ENCODE peak calls at places on chromosome 14, in seven cellular contexts. One of them, this sample, is unnamed.

GRCh38 chr14:91245029-91245428 is 525 bp upstream of the GPR68 start:
- DNase-seq in ovary: no peak
- DNase-seq in fibroblast of villous mesenchyme: no peak
- DNase-seq in cardiac fibroblast: no peak
- DNase-seq in HCT116: no peak
- DNase-seq in IMR-90: no peak
- DNase-seq in CD4-positive, alpha-beta T cell: peak
- DNase-seq in this sample: no peak

GRCh38 chr14:91377700-91378652 is 39.6 kb downstream of the CCDC88C start:
- DNase-seq in ovary: no peak
- DNase-seq in fibroblast of villous mesenchyme: peak
- DNase-seq in cardiac fibroblast: no peak
- DNase-seq in HCT116: no peak
- DNase-seq in IMR-90: no peak
- DNase-seq in CD4-positive, alpha-beta T cell: no peak
- DNase-seq in this sample: no peak

GRCh38 chr14:19754172-19754571 is 10.8 kb downstream of the OR4Q3 start:
- DNase-seq in ovary: no peak
- DNase-seq in fibroblast of villous mesenchyme: no peak
- DNase-seq in cardiac fibroblast: no peak
- DNase-seq in HCT116: no peak
- DNase-seq in IMR-90: no peak
- DNase-seq in CD4-positive, alpha-beta T cell: no peak
- DNase-seq in this sample: no peak

GRCh38 chr14:73243341-73243740 is 6.0 kb downstream of the PAPLN start:
- DNase-seq in ovary: no peak
- DNase-seq in fibroblast of villous mesenchyme: no peak
- DNase-seq in cardiac fibroblast: no peak
- DNase-seq in HCT116: no peak
- DNase-seq in IMR-90: no peak
- DNase-seq in CD4-positive, alpha-beta T cell: no peak
- DNase-seq in this sample: no peak

GRCh38 chr14:72678360-72678759 is 215.5 kb downstream of the DPF3 start:
- DNase-seq in ovary: no peak
- DNase-seq in fibroblast of villous mesenchyme: peak
- DNase-seq in cardiac fibroblast: peak
- DNase-seq in HCT116: no peak
- DNase-seq in IMR-90: peak
- DNase-seq in CD4-positive, alpha-beta T cell: no peak
- DNase-seq in this sample: no peak

GRCh38 chr14:70289138-70289537 is 70.3 kb downstream of the COX16 start:
- DNase-seq in ovary: no peak
- DNase-seq in fibroblast of villous mesenchyme: no peak
- DNase-seq in cardiac fibroblast: no peak
- DNase-seq in HCT116: no peak
- DNase-seq in IMR-90: no peak
- DNase-seq in CD4-positive, alpha-beta T cell: no peak
- DNase-seq in this sample: no peak

GRCh38 chr14:66330916-66331315 is 155.3 kb upstream of the CCDC196 start:
- DNase-seq in ovary: no peak
- DNase-seq in fibroblast of villous mesenchyme: no peak
- DNase-seq in cardiac fibroblast: peak
- DNase-seq in HCT116: no peak
- DNase-seq in IMR-90: no peak
- DNase-seq in CD4-positive, alpha-beta T cell: no peak
- DNase-seq in this sample: no peak

GRCh38 chr14:101705733-101706508 is 55.6 kb upstream of the PPP2R5C start:
- DNase-seq in ovary: no peak
- DNase-seq in fibroblast of villous mesenchyme: peak
- DNase-seq in cardiac fibroblast: peak
- DNase-seq in HCT116: no peak
- DNase-seq in IMR-90: no peak
- DNase-seq in CD4-positive, alpha-beta T cell: peak
- DNase-seq in this sample: no peak

GRCh38 chr14:31122921-31123320 is 84.7 kb downstream of the HECTD1 start:
- DNase-seq in ovary: no peak
- DNase-seq in fibroblast of villous mesenchyme: no peak
- DNase-seq in cardiac fibroblast: no peak
- DNase-seq in HCT116: no peak
- DNase-seq in IMR-90: no peak
- DNase-seq in CD4-positive, alpha-beta T cell: no peak
- DNase-seq in this sample: no peak

GRCh38 chr14:102862154-102862772 is 60.2 kb upstream of the AMN start:
- DNase-seq in ovary: no peak
- DNase-seq in fibroblast of villous mesenchyme: no peak
- DNase-seq in cardiac fibroblast: no peak
- DNase-seq in HCT116: no peak
- DNase-seq in IMR-90: no peak
- DNase-seq in CD4-positive, alpha-beta T cell: no peak
- DNase-seq in this sample: no peak

GRCh38 chr14:34356267-34356660 is 105.8 kb downstream of the SPTSSA start:
- DNase-seq in ovary: no peak
- DNase-seq in fibroblast of villous mesenchyme: peak
- DNase-seq in cardiac fibroblast: peak
- DNase-seq in HCT116: no peak
- DNase-seq in IMR-90: peak
- DNase-seq in CD4-positive, alpha-beta T cell: no peak
- DNase-seq in this sample: no peak

GRCh38 chr14:21840765-21841164 is 167.1 kb upstream of the OR4E1 start:
- DNase-seq in ovary: no peak
- DNase-seq in fibroblast of villous mesenchyme: no peak
- DNase-seq in cardiac fibroblast: peak
- DNase-seq in HCT116: peak
- DNase-seq in IMR-90: no peak
- DNase-seq in CD4-positive, alpha-beta T cell: no peak
- DNase-seq in this sample: no peak

GRCh38 chr14:97943619-97944018 is 1146.4 kb downstream of the VRK1 start:
- DNase-seq in ovary: no peak
- DNase-seq in fibroblast of villous mesenchyme: no peak
- DNase-seq in cardiac fibroblast: no peak
- DNase-seq in HCT116: no peak
- DNase-seq in IMR-90: no peak
- DNase-seq in CD4-positive, alpha-beta T cell: no peak
- DNase-seq in this sample: no peak

GRCh38 chr14:20413785-20414117 is 450 bp upstream of the TEP1 start:
- DNase-seq in ovary: no peak
- DNase-seq in fibroblast of villous mesenchyme: no peak
- DNase-seq in cardiac fibroblast: no peak
- DNase-seq in HCT116: no peak
- DNase-seq in IMR-90: no peak
- DNase-seq in CD4-positive, alpha-beta T cell: no peak
- DNase-seq in this sample: no peak

GRCh38 chr14:61525293-61526011 is 169.9 kb upstream of the HIF1A start:
- DNase-seq in ovary: peak
- DNase-seq in fibroblast of villous mesenchyme: peak
- DNase-seq in cardiac fibroblast: peak
- DNase-seq in HCT116: peak
- DNase-seq in IMR-90: peak
- DNase-seq in CD4-positive, alpha-beta T cell: peak
- DNase-seq in this sample: no peak

GRCh38 chr14:96203635-96204034 is 1.0 kb upstream of the BDKRB2 start:
- DNase-seq in ovary: no peak
- DNase-seq in fibroblast of villous mesenchyme: no peak
- DNase-seq in cardiac fibroblast: no peak
- DNase-seq in HCT116: no peak
- DNase-seq in IMR-90: peak
- DNase-seq in CD4-positive, alpha-beta T cell: no peak
- DNase-seq in this sample: no peak

GRCh38 chr14:21894003-21894897 is 220.6 kb upstream of the OR4E1 start:
- DNase-seq in ovary: no peak
- DNase-seq in fibroblast of villous mesenchyme: no peak
- DNase-seq in cardiac fibroblast: no peak
- DNase-seq in HCT116: no peak
- DNase-seq in IMR-90: no peak
- DNase-seq in CD4-positive, alpha-beta T cell: peak
- DNase-seq in this sample: no peak

GRCh38 chr14:25400607-25401206 is 350.8 kb upstream of the STXBP6 start:
- DNase-seq in ovary: peak
- DNase-seq in fibroblast of villous mesenchyme: peak
- DNase-seq in cardiac fibroblast: peak
- DNase-seq in HCT116: no peak
- DNase-seq in IMR-90: peak
- DNase-seq in CD4-positive, alpha-beta T cell: no peak
- DNase-seq in this sample: no peak

DNA sequence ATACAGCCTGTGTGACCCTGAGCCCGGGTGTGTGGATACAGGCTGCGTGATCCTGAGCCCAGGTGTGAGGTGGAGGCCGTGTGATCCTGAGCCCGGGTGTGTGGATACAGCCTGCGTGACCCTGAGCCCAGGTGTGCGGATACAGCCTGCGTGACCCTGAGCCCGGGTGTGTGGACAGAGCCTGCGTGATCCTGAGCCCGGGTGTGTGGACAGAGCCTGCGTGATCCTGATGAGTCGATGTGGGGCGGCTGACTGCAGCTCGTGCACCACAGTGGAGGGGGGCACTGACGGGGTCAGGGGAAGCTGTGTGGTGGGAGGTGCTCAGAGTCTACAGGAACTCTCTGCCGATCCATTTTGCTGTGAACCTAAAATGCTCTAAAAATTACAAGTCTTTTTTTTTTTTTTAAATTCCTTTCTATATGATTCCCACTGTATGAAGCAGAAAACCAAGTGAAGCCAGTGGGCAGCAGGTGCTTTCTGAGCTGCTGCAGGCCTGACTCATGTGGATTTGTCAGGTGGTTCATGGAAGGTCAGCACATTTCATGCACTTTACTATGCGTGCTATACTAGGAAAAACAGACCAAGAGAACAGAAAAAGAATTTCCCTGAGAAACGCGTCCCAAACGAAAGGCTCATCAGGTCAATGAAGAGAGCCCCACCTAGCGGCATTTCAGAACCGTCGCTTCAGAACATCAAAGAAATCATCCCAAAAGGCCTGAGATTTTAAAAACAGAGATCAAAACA is 19.3 kb downstream of the BRF1 start:
- DNase-seq in ovary: no peak
- DNase-seq in fibroblast of villous mesenchyme: peak
- DNase-seq in cardiac fibroblast: peak
- DNase-seq in HCT116: no peak
- DNase-seq in IMR-90: peak
- DNase-seq in CD4-positive, alpha-beta T cell: no peak
- DNase-seq in this sample: no peak
- TF ChIP-seq CTCF in ovary: peak
- TF ChIP-seq CTCF in fibroblast of villous mesenchyme: peak
- TF ChIP-seq CTCF in cardiac fibroblast: peak
- TF ChIP-seq CTCF in HCT116: peak
- TF ChIP-seq CTCF in IMR-90: peak
- TF ChIP-seq CTCF in CD4-positive, alpha-beta T cell: peak
- TF ChIP-seq CTCF in this sample: peak

DNA sequence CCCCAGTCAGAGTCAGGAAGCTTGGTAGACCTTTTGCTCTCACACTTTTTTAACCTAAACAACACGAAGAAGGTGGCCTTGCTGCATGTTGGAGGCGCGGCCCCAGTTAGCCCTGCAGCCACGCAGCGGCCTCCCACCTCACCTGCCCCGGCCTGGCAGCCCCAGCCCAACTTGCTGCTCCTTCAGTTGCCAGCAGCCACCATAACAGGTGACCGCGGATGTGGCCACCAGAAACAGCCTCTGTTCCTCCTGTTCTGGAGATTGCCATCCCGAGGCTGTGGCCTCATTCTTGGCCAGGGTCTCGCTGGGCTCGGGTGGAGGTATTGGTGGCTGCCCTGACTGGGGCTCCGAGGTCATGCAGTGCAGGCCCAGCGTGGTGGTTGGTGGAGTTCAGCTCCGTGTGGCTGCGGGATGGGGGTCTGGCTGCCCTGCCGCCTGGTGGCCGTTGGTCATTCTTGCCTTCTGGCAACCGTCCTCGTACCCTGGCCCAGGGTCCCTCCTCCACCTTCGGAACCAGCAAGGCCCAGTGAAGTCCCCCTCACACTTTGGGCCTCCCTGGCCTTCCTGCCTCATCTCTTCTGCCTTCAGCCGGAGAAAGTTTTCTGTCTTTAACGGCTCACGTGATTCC is 20.7 kb upstream of the TEX22 start:
- DNase-seq in ovary: no peak
- DNase-seq in fibroblast of villous mesenchyme: no peak
- DNase-seq in cardiac fibroblast: no peak
- DNase-seq in HCT116: no peak
- DNase-seq in IMR-90: no peak
- DNase-seq in CD4-positive, alpha-beta T cell: no peak
- DNase-seq in this sample: no peak
- TF ChIP-seq CTCF in ovary: no peak
- TF ChIP-seq CTCF in fibroblast of villous mesenchyme: no peak
- TF ChIP-seq CTCF in cardiac fibroblast: no peak
- TF ChIP-seq CTCF in HCT116: no peak
- TF ChIP-seq CTCF in IMR-90: no peak
- TF ChIP-seq CTCF in CD4-positive, alpha-beta T cell: no peak
- TF ChIP-seq CTCF in this sample: no peak

GRCh38 chr14:81991998-81992397 is 458.3 kb upstream of the SEL1L start:
- DNase-seq in ovary: no peak
- DNase-seq in fibroblast of villous mesenchyme: no peak
- DNase-seq in cardiac fibroblast: no peak
- DNase-seq in HCT116: no peak
- DNase-seq in IMR-90: no peak
- DNase-seq in CD4-positive, alpha-beta T cell: no peak
- DNase-seq in this sample: no peak
- TF ChIP-seq CTCF in ovary: no peak
- TF ChIP-seq CTCF in fibroblast of villous mesenchyme: no peak
- TF ChIP-seq CTCF in cardiac fibroblast: no peak
- TF ChIP-seq CTCF in HCT116: peak
- TF ChIP-seq CTCF in IMR-90: no peak
- TF ChIP-seq CTCF in CD4-positive, alpha-beta T cell: no peak
- TF ChIP-seq CTCF in this sample: peak

DNA sequence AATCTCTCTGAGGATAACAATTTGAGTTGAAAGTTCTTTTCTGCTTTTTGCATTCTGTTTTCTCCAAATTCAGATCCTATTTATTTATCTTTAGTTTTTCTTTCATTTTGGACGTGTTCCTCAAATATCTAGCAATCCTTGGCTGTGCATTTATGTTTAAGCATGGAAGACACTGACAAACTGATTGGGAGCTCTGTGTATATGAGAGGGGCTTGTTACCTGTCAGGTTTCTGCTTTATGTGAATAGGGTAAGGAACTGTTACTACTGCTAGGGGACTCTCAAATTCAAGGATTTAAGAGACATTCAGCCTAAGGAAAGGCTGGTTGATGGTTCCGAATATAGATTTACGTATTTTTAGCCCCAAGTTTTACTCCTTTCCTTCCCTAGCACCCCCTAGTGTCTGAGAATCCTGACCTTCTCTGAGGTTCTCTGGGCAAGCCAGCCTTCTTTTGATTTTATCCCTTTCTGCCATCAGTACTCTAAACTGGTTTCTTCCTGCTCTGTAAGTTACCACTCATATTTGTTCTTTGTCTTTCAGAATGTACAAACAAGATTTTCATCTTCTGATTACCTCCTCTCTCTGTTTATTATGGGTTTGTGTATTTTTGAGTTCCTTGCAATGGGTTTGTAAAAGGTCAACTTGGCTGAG is 30.5 kb downstream of the YLPM1 start:
- DNase-seq in ovary: no peak
- DNase-seq in fibroblast of villous mesenchyme: no peak
- DNase-seq in cardiac fibroblast: peak
- DNase-seq in HCT116: no peak
- DNase-seq in IMR-90: no peak
- DNase-seq in CD4-positive, alpha-beta T cell: no peak
- DNase-seq in this sample: no peak
- TF ChIP-seq CTCF in ovary: no peak
- TF ChIP-seq CTCF in fibroblast of villous mesenchyme: peak
- TF ChIP-seq CTCF in cardiac fibroblast: peak
- TF ChIP-seq CTCF in HCT116: peak
- TF ChIP-seq CTCF in IMR-90: peak
- TF ChIP-seq CTCF in CD4-positive, alpha-beta T cell: peak
- TF ChIP-seq CTCF in this sample: peak